ENCODE peak calls at places on chromosomes 2 and 18, in eight cellular contexts. T is left cardiac atrium, F is hepatocyte, O is epithelial cell of esophagus, G is cardiac muscle cell, R is HT1080, A is HS-27A, V is coronary artery. K is an unnamed sample.
A peak's percentile ranks its signal among the peaks of the same experiment; 100 is the strongest.

GRCh38 chr2:227862227-227862740 is 9.1 kb upstream of the DAW1 start:
- DNase-seq in T (no peak), F (peak; percentile 62), O (peak; percentile 76), G (peak; percentile 87), R (peak; percentile 50), A (no peak), V (no peak), K (peak; percentile 32)

GRCh38 chr2:9312591-9312990 is 106.0 kb downstream of the ASAP2 start:
- DNase-seq in T (no peak), F (no peak), O (no peak), G (no peak), R (no peak), A (no peak), V (no peak), K (no peak)

GRCh38 chr2:20444113-20444992 is 2.5 kb upstream of the RHOB start:
- DNase-seq in T (no peak), F (peak; percentile 29), O (peak; percentile 29), G (peak; percentile 68), R (no peak), A (no peak), V (peak; percentile 83), K (no peak)

GRCh38 chr2:65358690-65359400 is 73.6 kb downstream of the SPRED2 start:
- DNase-seq in T (no peak), F (no peak), O (no peak), G (no peak), R (peak; percentile 71), A (peak; percentile 27), V (no peak), K (no peak)

GRCh38 chr2:210072922-210073509 is 70.6 kb downstream of the RPE start:
- DNase-seq in T (no peak), F (peak; percentile 29), O (peak; percentile 54), G (peak; percentile 64), R (peak; percentile 52), A (no peak), V (no peak), K (peak; percentile 38)

GRCh38 chr2:66440011-66440542 is 5.2 kb downstream of the MEIS1 start:
- DNase-seq in T (peak; percentile 23), F (peak; percentile 22), O (peak; percentile 43), G (peak; percentile 60), R (no peak), A (no peak), V (no peak), K (no peak)

GRCh38 chr2:227703961-227704360 is 13.9 kb downstream of the SLC19A3 start:
- DNase-seq in T (no peak), F (no peak), O (peak; percentile 73), G (peak; percentile 77), R (peak; percentile 55), A (no peak), V (no peak), K (no peak)

GRCh38 chr2:241009601-241010530 is 11.4 kb downstream of the SNED1 start:
- DNase-seq in T (peak; percentile 44), F (peak; percentile 60), O (peak; percentile 43), G (peak; percentile 97), R (peak; percentile 72), A (no peak), V (peak; percentile 73), K (peak; percentile 34)

GRCh38 chr2:23939054-23939436 is 1.2 kb upstream of the UBXN2A start:
- DNase-seq in T (no peak), F (no peak), O (no peak), G (peak; percentile 68), R (no peak), A (no peak), V (no peak), K (no peak)

GRCh38 chr2:71826299-71826698 is 321.4 kb downstream of the CYP26B1 start:
- DNase-seq in T (no peak), F (no peak), O (no peak), G (no peak), R (no peak), A (no peak), V (no peak), K (no peak)

GRCh38 chr2:30136729-30137444 is 9.9 kb upstream of the YPEL5 start:
- DNase-seq in T (no peak), F (no peak), O (peak; percentile 89), G (no peak), R (peak; percentile 71), A (no peak), V (no peak), K (no peak)

GRCh38 chr2:56410140-56410539 is 226.3 kb downstream of the CCDC85A start:
- DNase-seq in T (no peak), F (no peak), O (peak; percentile 43), G (no peak), R (no peak), A (no peak), V (no peak), K (no peak)

GRCh38 chr2:27203741-27204140 is 8.1 kb upstream of the ATRAID start:
- DNase-seq in T (no peak), F (no peak), O (no peak), G (no peak), R (no peak), A (no peak), V (peak; percentile 57), K (no peak)

GRCh38 chr2:127149384-127149783 is 42.4 kb upstream of the BIN1 start:
- DNase-seq in T (no peak), F (no peak), O (peak; percentile 86), G (peak; percentile 84), R (peak; percentile 96), A (peak; percentile 98), V (no peak), K (peak; percentile 21)

GRCh38 chr2:96608459-96609455 is 29.4 kb downstream of the KANSL3 start:
- DNase-seq in T (no peak), F (no peak), O (no peak), G (no peak), R (no peak), A (no peak), V (no peak), K (no peak)

GRCh38 chr2:126890962-126891450 is 7.7 kb upstream of the TEX51 start:
- DNase-seq in T (no peak), F (no peak), O (no peak), G (no peak), R (no peak), A (no peak), V (peak; percentile 29), K (no peak)

GRCh38 chr2:66874411-66874810 is 439.5 kb downstream of the MEIS1 start:
- DNase-seq in T (no peak), F (no peak), O (no peak), G (no peak), R (no peak), A (no peak), V (no peak), K (no peak)

GRCh38 chr2:120964819-120965218 is 229.2 kb downstream of the GLI2 start:
- DNase-seq in T (no peak), F (no peak), O (no peak), G (peak; percentile 19), R (no peak), A (no peak), V (no peak), K (no peak)

GRCh38 chr2:46885376-46885775 is 30.2 kb downstream of the MCFD2 start:
- DNase-seq in T (no peak), F (no peak), O (no peak), G (no peak), R (no peak), A (no peak), V (peak; percentile 47), K (no peak)

GRCh38 chr2:165776013-165776412 is 18.0 kb downstream of the GALNT3 start:
- DNase-seq in T (no peak), F (no peak), O (no peak), G (no peak), R (no peak), A (no peak), V (no peak), K (no peak)

GRCh38 chr2:226792155-226792871 is 7.3 kb downstream of the IRS1 start:
- DNase-seq in T (no peak), F (peak; percentile 19), O (peak; percentile 38), G (no peak), R (peak; percentile 38), A (no peak), V (no peak), K (no peak)

GRCh38 chr2:121949271-121949670 is 193.8 kb downstream of the TSN start:
- DNase-seq in T (no peak), F (no peak), O (no peak), G (no peak), R (no peak), A (no peak), V (no peak), K (no peak)

GRCh38 chr2:33672389-33672788 is 73.3 kb upstream of the FAM98A start:
- DNase-seq in T (no peak), F (no peak), O (no peak), G (no peak), R (no peak), A (no peak), V (no peak), K (no peak)

GRCh38 chr2:25336446-25336845 is 5.3 kb downstream of the DNMT3A start:
- DNase-seq in T (no peak), F (no peak), O (no peak), G (no peak), R (no peak), A (no peak), V (no peak), K (no peak)

GRCh38 chr2:238790126-238790820 is 57.6 kb upstream of the TWIST2 start:
- DNase-seq in T (no peak), F (no peak), O (no peak), G (peak; percentile 17), R (no peak), A (no peak), V (no peak), K (no peak)

GRCh38 chr2:128214866-128215460 is 103.7 kb downstream of the HS6ST1 start:
- DNase-seq in T (no peak), F (no peak), O (no peak), G (no peak), R (no peak), A (no peak), V (no peak), K (no peak)

GRCh38 chr2:42084231-42084671 is 36.4 kb downstream of the PKDCC start:
- DNase-seq in T (no peak), F (peak; percentile 71), O (no peak), G (peak; percentile 60), R (no peak), A (peak; percentile 22), V (no peak), K (no peak)

GRCh38 chr2:126932966-126933555 is 34.4 kb downstream of the TEX51 start:
- DNase-seq in T (no peak), F (no peak), O (no peak), G (no peak), R (no peak), A (no peak), V (no peak), K (no peak)

GRCh38 chr18:47883771-47884413 is 46.6 kb downstream of the SMAD2 start:
- DNase-seq in T (no peak), F (peak; percentile 13), O (peak; percentile 85), G (peak; percentile 54), R (peak; percentile 44), A (peak; percentile 53), V (no peak), K (no peak)

GRCh38 chr2:84969511-84970265 is 1.3 kb upstream of the KCMF1 start:
- DNase-seq in T (no peak), F (no peak), O (no peak), G (peak; percentile 46), R (peak; percentile 33), A (no peak), V (no peak), K (peak; percentile 32)

GRCh38 chr2:69689466-69689865 is 45.9 kb upstream of the AAK1 start:
- DNase-seq in T (no peak), F (no peak), O (no peak), G (no peak), R (no peak), A (no peak), V (no peak), K (no peak)

K was measured in foreskin melanocyte.